ENCODE peak calls at places on chromosome 20, in seven cellular contexts. One of them, this sample, is unnamed.

GRCh38 chr20:11891827-11892521 is 25.7 kb upstream of the BTBD3 start:
- DNase-seq in NCI-H82: peak; percentile 97
- DNase-seq in right lobe of liver: peak; percentile 49
- DNase-seq in NCI-H1694: peak; percentile 16
- DNase-seq in M059J: peak; percentile 98
- DNase-seq in neuronal stem cell: peak; percentile 77
- DNase-seq in A549: peak; percentile 74
- DNase-seq in this sample: peak; percentile 82

GRCh38 chr20:38220587-38220986 is 39.9 kb downstream of the KIAA1755 start:
- DNase-seq in neuronal stem cell: no peak
- DNase-seq in right lobe of liver: no peak
- DNase-seq in NCI-H1694: no peak
- DNase-seq in M059J: no peak
- DNase-seq in NCI-H82: no peak
- DNase-seq in A549: no peak
- DNase-seq in this sample: no peak

GRCh38 chr20:50337521-50338466 is 147.2 kb downstream of the CEBPB start:
- DNase-seq in NCI-H1694: no peak
- DNase-seq in M059J: no peak
- DNase-seq in NCI-H82: no peak
- DNase-seq in A549: no peak
- DNase-seq in right lobe of liver: no peak
- DNase-seq in neuronal stem cell: no peak
- DNase-seq in this sample: no peak

GRCh38 chr20:1327241-1327653 is 1.7 kb downstream of the SDCBP2 start:
- DNase-seq in neuronal stem cell: no peak
- DNase-seq in NCI-H82: no peak
- DNase-seq in A549: no peak
- DNase-seq in right lobe of liver: no peak
- DNase-seq in NCI-H1694: no peak
- DNase-seq in M059J: peak; percentile 81
- DNase-seq in this sample: no peak

GRCh38 chr20:44678990-44679611 is 27.6 kb upstream of the ADA start:
- DNase-seq in M059J: no peak
- DNase-seq in neuronal stem cell: no peak
- DNase-seq in A549: no peak
- DNase-seq in right lobe of liver: no peak
- DNase-seq in NCI-H82: no peak
- DNase-seq in NCI-H1694: no peak
- DNase-seq in this sample: no peak

GRCh38 chr20:25057234-25058050 is 497 bp downstream of the ACSS1 start:
- DNase-seq in neuronal stem cell: no peak
- DNase-seq in NCI-H82: peak; percentile 19
- DNase-seq in right lobe of liver: peak; percentile 83
- DNase-seq in M059J: peak; percentile 61
- DNase-seq in NCI-H1694: no peak
- DNase-seq in A549: peak; percentile 85
- DNase-seq in this sample: peak; percentile 60

GRCh38 chr20:1430004-1430451 is 36.6 kb downstream of the NSFL1C start:
- DNase-seq in A549: no peak
- DNase-seq in M059J: peak; percentile 38
- DNase-seq in neuronal stem cell: no peak
- DNase-seq in NCI-H82: no peak
- DNase-seq in right lobe of liver: no peak
- DNase-seq in NCI-H1694: no peak
- DNase-seq in this sample: no peak

GRCh38 chr20:57473246-57474042 is 51.5 kb downstream of the CTCFL start:
- DNase-seq in M059J: no peak
- DNase-seq in NCI-H1694: no peak
- DNase-seq in NCI-H82: peak; percentile 5
- DNase-seq in A549: no peak
- DNase-seq in neuronal stem cell: no peak
- DNase-seq in right lobe of liver: peak; percentile 52
- DNase-seq in this sample: peak; percentile 64

GRCh38 chr20:38724603-38725457 is 544 bp downstream of the SLC32A1 start:
- DNase-seq in NCI-H82: peak; percentile 31
- DNase-seq in A549: no peak
- DNase-seq in M059J: no peak
- DNase-seq in neuronal stem cell: no peak
- DNase-seq in NCI-H1694: no peak
- DNase-seq in right lobe of liver: no peak
- DNase-seq in this sample: peak; percentile 34

GRCh38 chr20:33408716-33409654 is 7.7 kb upstream of the CDK5RAP1 start:
- DNase-seq in NCI-H82: no peak
- DNase-seq in right lobe of liver: no peak
- DNase-seq in M059J: peak; percentile 44
- DNase-seq in NCI-H1694: no peak
- DNase-seq in neuronal stem cell: no peak
- DNase-seq in A549: no peak
- DNase-seq in this sample: peak; percentile 34

GRCh38 chr20:41587956-41588355 is 30.2 kb downstream of the CHD6 start:
- DNase-seq in M059J: peak; percentile 91
- DNase-seq in NCI-H1694: no peak
- DNase-seq in right lobe of liver: no peak
- DNase-seq in neuronal stem cell: no peak
- DNase-seq in A549: no peak
- DNase-seq in NCI-H82: no peak
- DNase-seq in this sample: no peak